ENCODE peak calls at places on chromosome 9, in six cellular contexts. J, W, H, Z, R and B are unnamed samples.

GRCh38 chr9:106588601-106589000 is 274.4 kb upstream of the ZNF462 start:
- DNase-seq in J (no peak), W (peak; percentile 64), H (no peak), Z (no peak), R (peak; percentile 43), B (no peak)

GRCh38 chr9:71793386-71794105 is 25.2 kb upstream of the CEMIP2 start:
- DNase-seq in J (no peak), W (peak; percentile 85), H (no peak), Z (peak; percentile 8), R (no peak), B (no peak)

GRCh38 chr9:129141066-129142041 is 30.1 kb downstream of the PTPA start:
- DNase-seq in J (no peak), W (peak; percentile 96), H (peak; percentile 94), Z (no peak), R (no peak), B (no peak)

GRCh38 chr9:129761293-129761900 is 8.6 kb upstream of the PTGES start:
- DNase-seq in J (no peak), W (peak; percentile 50), H (no peak), Z (no peak), R (no peak), B (no peak)

GRCh38 chr9:134459164-134459563 is 132.9 kb downstream of the RXRA start:
- DNase-seq in J (no peak), W (no peak), H (no peak), Z (no peak), R (no peak), B (no peak)

GRCh38 chr9:35406183-35406959 is 83.5 kb upstream of the RUSC2 start:
- DNase-seq in J (no peak), W (no peak), H (no peak), Z (no peak), R (no peak), B (no peak)

GRCh38 chr9:72856985-72857631 is 95.7 kb downstream of the ALDH1A1 start:
- DNase-seq in J (no peak), W (peak; percentile 33), H (no peak), Z (peak; percentile 45), R (peak; percentile 58), B (no peak)

GRCh38 chr9:22469928-22470544 is 23.4 kb downstream of the DMRTA1 start:
- DNase-seq in J (no peak), W (peak; percentile 10), H (no peak), Z (peak; percentile 44), R (no peak), B (no peak)

GRCh38 chr9:79663299-79663698 is 91.5 kb downstream of the TLE4 start:
- DNase-seq in J (no peak), W (no peak), H (no peak), Z (no peak), R (no peak), B (no peak)

GRCh38 chr9:98787766-98788335 is 8.5 kb downstream of the ANKS6 start:
- DNase-seq in J (no peak), W (no peak), H (no peak), Z (no peak), R (no peak), B (peak; percentile 55)

GRCh38 chr9:882416-882931 is 41.0 kb downstream of the DMRT1 start:
- DNase-seq in J (no peak), W (no peak), H (no peak), Z (no peak), R (no peak), B (no peak)

GRCh38 chr9:121326130-121326838 is 43.8 kb downstream of the STOM start:
- DNase-seq in J (peak; percentile 95), W (peak; percentile 45), H (peak; percentile 99), Z (no peak), R (no peak), B (no peak)

GRCh38 chr9:2502760-2503159 is 118.8 kb upstream of the VLDLR start:
- DNase-seq in J (no peak), W (peak; percentile 54), H (no peak), Z (no peak), R (no peak), B (no peak)

GRCh38 chr9:31542384-31543055 is 841.9 kb upstream of the ACO1 start:
- DNase-seq in J (no peak), W (peak; percentile 29), H (no peak), Z (peak; percentile 16), R (peak; percentile 66), B (no peak)

GRCh38 chr9:27117489-27118135 is 8.6 kb downstream of the TEK start:
- DNase-seq in J (no peak), W (peak; percentile 59), H (peak; percentile 78), Z (peak; percentile 59), R (peak; percentile 68), B (no peak)

GRCh38 chr9:99299214-99300102 is 77.4 kb downstream of the SEC61B start:
- DNase-seq in J (no peak), W (peak; percentile 58), H (no peak), Z (peak; percentile 5), R (no peak), B (no peak)

DNA sequence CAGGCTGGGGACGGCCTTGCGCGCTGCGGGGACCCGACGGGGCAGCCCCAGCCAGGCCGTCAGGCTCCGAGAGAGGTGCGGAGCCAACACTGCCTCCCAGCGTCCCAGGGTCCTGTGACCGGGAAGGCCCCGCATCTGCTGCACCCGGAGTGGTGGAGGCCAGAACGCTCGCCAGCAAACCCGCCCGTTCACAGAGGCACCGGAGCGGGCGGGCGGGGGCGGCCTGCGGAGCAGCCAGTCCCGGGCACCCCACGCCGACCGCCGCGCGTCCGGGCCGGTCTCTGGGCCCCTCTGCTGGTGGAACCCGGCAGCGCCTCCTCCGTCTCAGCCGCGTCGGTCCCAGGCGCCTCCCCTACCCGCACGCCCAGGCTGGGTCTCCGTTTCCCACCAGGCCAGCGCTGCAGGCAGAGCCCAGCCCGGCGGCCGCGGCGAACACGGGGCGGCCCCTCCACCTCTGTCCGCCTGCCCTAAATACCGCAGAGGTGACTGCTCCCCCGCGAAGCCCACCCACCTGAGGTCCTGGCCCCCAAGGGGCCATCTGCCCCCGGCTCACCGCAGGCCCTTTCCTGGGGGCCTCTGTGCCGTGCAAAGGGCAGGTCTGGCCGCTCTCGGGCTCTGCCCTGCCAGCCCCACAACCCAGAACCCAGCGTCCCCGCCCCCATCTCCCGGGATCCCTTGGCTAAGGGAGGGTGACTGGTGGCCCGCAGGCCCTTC is 15.9 kb downstream of the EXD3 start:
- DNase-seq in J (no peak), W (peak; percentile 21), H (no peak), Z (peak; percentile 73), R (no peak), B (peak; percentile 85)
- TF ChIP-seq CTCF in J (peak; percentile 88), W (peak; percentile 20), H (peak; percentile 72), Z (peak; percentile 67), R (no peak), B (peak; percentile 91)

GRCh38 chr9:15403155-15403554 is 19.5 kb upstream of the SNAPC3 start:
- DNase-seq in J (no peak), W (no peak), H (no peak), Z (no peak), R (no peak), B (no peak)
- TF ChIP-seq CTCF in J (no peak), W (no peak), H (no peak), Z (no peak), R (peak; percentile 53), B (peak; percentile 32)

GRCh38 chr9:94065535-94065961 is 18.7 kb upstream of the PTPDC1 start:
- DNase-seq in J (peak; percentile 85), W (peak; percentile 72), H (peak; percentile 78), Z (peak; percentile 67), R (peak; percentile 48), B (no peak)
- TF ChIP-seq CTCF in J (peak; percentile 74), W (peak; percentile 92), H (peak; percentile 75), Z (peak; percentile 51), R (peak; percentile 90), B (peak; percentile 90)

GRCh38 chr9:109182940-109183798 is 16.1 kb upstream of the FRRS1L start:
- DNase-seq in J (peak; percentile 47), W (peak; percentile 15), H (no peak), Z (peak; percentile 61), R (peak; percentile 54), B (no peak)
- TF ChIP-seq CTCF in J (no peak), W (peak; percentile 35), H (no peak), Z (peak; percentile 54), R (peak; percentile 75), B (peak; percentile 61)

GRCh38 chr9:11319477-11320060 is 706.8 kb upstream of the PTPRD start:
- DNase-seq in J (no peak), W (no peak), H (no peak), Z (no peak), R (no peak), B (no peak)
- TF ChIP-seq CTCF in J (peak; percentile 11), W (peak; percentile 46), H (no peak), Z (no peak), R (peak; percentile 60), B (peak; percentile 78)

DNA sequence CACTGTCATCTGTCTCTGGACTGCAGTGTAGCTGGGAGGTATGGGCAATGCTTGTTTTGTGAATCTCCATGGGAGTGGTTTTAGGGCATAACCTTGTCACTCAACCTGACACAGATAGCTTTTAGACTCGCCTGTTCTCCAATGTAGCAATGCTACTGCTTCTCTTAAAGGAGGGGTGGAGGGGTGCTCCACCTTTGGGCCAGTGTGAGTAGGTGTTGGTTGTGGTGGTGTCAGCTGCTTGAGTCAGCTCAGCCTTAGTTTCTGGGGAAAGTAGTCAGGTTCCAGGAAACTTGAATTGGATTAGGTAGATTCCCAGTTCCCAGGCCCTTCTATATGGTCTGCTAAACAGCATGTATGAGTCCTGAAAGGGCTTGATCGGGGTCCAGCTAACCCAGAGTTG is 91.2 kb upstream of the PLPPR1 start:
- DNase-seq in J (no peak), W (no peak), H (no peak), Z (no peak), R (no peak), B (no peak)
- TF ChIP-seq CTCF in J (no peak), W (no peak), H (no peak), Z (no peak), R (no peak), B (no peak)

GRCh38 chr9:133396952-133397351 is 20.8 kb downstream of the STKLD1 start:
- DNase-seq in J (no peak), W (no peak), H (no peak), Z (no peak), R (no peak), B (no peak)
- TF ChIP-seq CTCF in J (no peak), W (no peak), H (no peak), Z (no peak), R (peak; percentile 30), B (peak; percentile 44)

GRCh38 chr9:136597141-136597885 is 51.5 kb upstream of the NOTCH1 start:
- DNase-seq in J (no peak), W (no peak), H (no peak), Z (no peak), R (no peak), B (no peak)

GRCh38 chr9:136596630-136597031 is 50.8 kb upstream of the NOTCH1 start:
- DNase-seq in J (no peak), W (no peak), H (no peak), Z (no peak), R (no peak), B (no peak)

GRCh38 chr9:136599074-136599531 is 53.3 kb upstream of the NOTCH1 start:
- DNase-seq in J (no peak), W (no peak), H (no peak), Z (no peak), R (no peak), B (no peak)

GRCh38 chr9:136596219-136596616 is 50.4 kb upstream of the NOTCH1 start:
- DNase-seq in J (no peak), W (no peak), H (no peak), Z (no peak), R (no peak), B (no peak)

DNA sequence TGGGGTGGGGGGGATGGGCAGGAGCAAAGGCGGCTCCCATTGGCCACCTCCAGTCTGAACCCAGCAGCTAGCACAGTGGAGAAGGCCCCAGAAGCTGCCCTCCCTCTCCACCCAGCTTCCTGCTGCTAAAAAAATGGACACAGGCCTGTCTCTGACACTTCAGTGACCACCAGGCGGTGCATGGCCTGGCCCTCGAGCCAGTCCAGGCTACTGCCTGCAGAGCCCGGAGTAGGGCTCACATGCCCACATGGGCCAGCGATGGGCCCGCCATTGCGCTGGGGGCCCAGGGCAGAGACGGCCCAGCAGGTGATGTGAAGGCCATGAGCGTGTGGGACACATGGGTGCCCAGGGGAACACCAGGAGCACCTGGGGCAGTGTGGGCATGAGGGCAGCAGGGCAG is 52.1 kb upstream of the NOTCH1 start:
- DNase-seq in J (no peak), W (no peak), H (no peak), Z (no peak), R (no peak), B (no peak)
- TF ChIP-seq CTCF in J (no peak), W (no peak), H (no peak), Z (no peak), R (no peak), B (peak; percentile 52)